ENCODE peak calls at places on chromosome 1, in seven cellular contexts. J is A673, Z is adipocyte, V is neuronal stem cell, S is osteoblast, L is lung, W is esophagus squamous epithelium. T is an unnamed sample.
A peak's percentile ranks its signal among the peaks of the same experiment; 100 is the strongest.

GRCh38 chr1:20440785-20441200 is 45.2 kb downstream of the CAMK2N1 start:
- DNase-seq in J (peak; percentile 61), Z (peak; percentile 56), V (peak; percentile 46), S (peak; percentile 92), L (peak; percentile 51), W (no peak), T (no peak)

GRCh38 chr1:46303872-46304326 is 401 bp downstream of the UQCRH start:
- DNase-seq in J (no peak), Z (peak; percentile 30), V (peak; percentile 9), S (peak; percentile 78), L (no peak), W (no peak), T (no peak)

GRCh38 chr1:157399984-157400382 is 152.3 kb downstream of the FCRL5 start:
- DNase-seq in J (no peak), Z (no peak), V (no peak), S (no peak), L (no peak), W (no peak), T (no peak)

GRCh38 chr1:9861371-9861770 is 37.6 kb upstream of the CLSTN1 start:
- DNase-seq in J (no peak), Z (no peak), V (no peak), S (no peak), L (no peak), W (no peak), T (no peak)

GRCh38 chr1:5733596-5733995 is 258.6 kb downstream of the NPHP4 start:
- DNase-seq in J (no peak), Z (no peak), V (no peak), S (peak; percentile 15), L (no peak), W (no peak), T (no peak)

GRCh38 chr1:7760245-7760644 is 10.9 kb upstream of the VAMP3 start:
- DNase-seq in J (no peak), Z (no peak), V (no peak), S (no peak), L (no peak), W (no peak), T (no peak)

GRCh38 chr1:181122227-181122626 is 33.7 kb downstream of the IER5 start:
- DNase-seq in J (no peak), Z (no peak), V (no peak), S (no peak), L (no peak), W (no peak), T (no peak)

GRCh38 chr1:156487862-156488261 is 12.7 kb downstream of the MEF2D start:
- DNase-seq in J (no peak), Z (no peak), V (no peak), S (no peak), L (no peak), W (no peak), T (no peak)

GRCh38 chr1:171869097-171869496 is 27.8 kb downstream of the DNM3 start:
- DNase-seq in J (no peak), Z (peak; percentile 35), V (no peak), S (no peak), L (no peak), W (no peak), T (no peak)

GRCh38 chr1:29124366-29125236 is 898 bp upstream of the TMEM200B start:
- DNase-seq in J (peak; percentile 81), Z (peak; percentile 95), V (peak; percentile 74), S (peak; percentile 100), L (peak; percentile 59), W (no peak), T (peak; percentile 28)
- H3K9me3 ChIP-seq in J (no peaks in the 10 kb centered on the region), Z (no peaks in the 10 kb centered on the region), V (no peaks in the 10 kb centered on the region), S (no peaks in the 10 kb centered on the region), L (no peaks in the 10 kb centered on the region), W (no peaks in the 10 kb centered on the region), T (no peaks in the 10 kb centered on the region)

DNA sequence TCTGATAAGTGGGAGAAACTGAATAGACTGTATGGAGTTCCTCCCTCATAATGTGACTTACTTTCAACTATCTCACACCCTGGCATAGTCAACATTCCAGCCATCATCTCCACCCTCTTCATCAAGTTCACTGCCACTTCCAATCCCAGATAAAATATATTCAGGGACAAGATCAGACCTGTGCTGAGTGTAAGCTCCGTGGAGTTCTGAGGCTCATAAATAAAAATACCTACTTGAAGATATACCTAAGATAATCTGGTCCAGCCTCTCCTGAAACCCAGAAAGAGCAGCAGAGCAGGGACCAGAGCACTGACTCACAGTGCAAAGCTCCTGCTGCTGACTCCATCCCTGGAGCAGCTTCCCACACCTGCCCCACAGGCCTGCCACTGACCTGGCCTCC is 1.7 kb upstream of the LCE7A start:
- DNase-seq in J (no peak), Z (no peak), V (no peak), S (no peak), L (no peak), W (no peak), T (no peak)
- H3K9me3 ChIP-seq in J (no peaks in the 10 kb centered on the region), Z (no peaks in the 10 kb centered on the region), V (peaks cover 11% of the 10 kb centered on the region), S (no peaks in the 10 kb centered on the region), L (peaks cover 3% of the 10 kb centered on the region), W (no peaks in the 10 kb centered on the region), T (no peaks in the 10 kb centered on the region)

GRCh38 chr1:152745765-152746444 is 11.9 kb upstream of the KPRP start:
- DNase-seq in J (no peak), Z (no peak), V (no peak), S (no peak), L (no peak), W (no peak), T (no peak)
- H3K9me3 ChIP-seq in J (no peaks in the 10 kb centered on the region), Z (no peaks in the 10 kb centered on the region), V (peaks cover 29% of the 10 kb centered on the region), S (no peaks in the 10 kb centered on the region), L (no peaks in the 10 kb centered on the region), W (no peaks in the 10 kb centered on the region), T (no peaks in the 10 kb centered on the region)

GRCh38 chr1:2907051-2907450 is 105.6 kb upstream of the TTC34 start:
- DNase-seq in J (no peak), Z (no peak), V (no peak), S (no peak), L (no peak), W (no peak), T (no peak)

GRCh38 chr1:2908081-2908480 is 106.6 kb upstream of the TTC34 start:
- DNase-seq in J (no peak), Z (no peak), V (no peak), S (no peak), L (no peak), W (no peak), T (no peak)

GRCh38 chr1:2910211-2910610 is 108.7 kb upstream of the TTC34 start:
- DNase-seq in J (no peak), Z (no peak), V (no peak), S (no peak), L (no peak), W (no peak), T (no peak)

GRCh38 chr1:2909797-2910196 is 108.3 kb upstream of the TTC34 start:
- DNase-seq in J (no peak), Z (no peak), V (no peak), S (no peak), L (no peak), W (no peak), T (no peak)

GRCh38 chr1:2908561-2908960 is 107.1 kb upstream of the TTC34 start:
- DNase-seq in J (no peak), Z (no peak), V (no peak), S (no peak), L (no peak), W (no peak), T (no peak)
- H3K9me3 ChIP-seq in J (no peaks in the 10 kb centered on the region), Z (no peaks in the 10 kb centered on the region), V (no peaks in the 10 kb centered on the region), S (no peaks in the 10 kb centered on the region), L (no peaks in the 10 kb centered on the region), W (no peaks in the 10 kb centered on the region), T (no peaks in the 10 kb centered on the region)

GRCh38 chr1:239987103-239987745 is 104.5 kb upstream of the FMN2 start:
- DNase-seq in J (peak; percentile 6), Z (peak; percentile 81), V (no peak), S (no peak), L (no peak), W (no peak), T (no peak)

GRCh38 chr1:239989990-239990389 is 101.7 kb upstream of the FMN2 start:
- DNase-seq in J (no peak), Z (no peak), V (no peak), S (no peak), L (no peak), W (no peak), T (no peak)

GRCh38 chr1:239979469-239979868 is 112.2 kb upstream of the FMN2 start:
- DNase-seq in J (no peak), Z (no peak), V (no peak), S (no peak), L (no peak), W (no peak), T (no peak)

GRCh38 chr1:239982762-239983161 is 108.9 kb upstream of the FMN2 start:
- DNase-seq in J (no peak), Z (peak; percentile 7), V (no peak), S (no peak), L (no peak), W (no peak), T (no peak)

DNA sequence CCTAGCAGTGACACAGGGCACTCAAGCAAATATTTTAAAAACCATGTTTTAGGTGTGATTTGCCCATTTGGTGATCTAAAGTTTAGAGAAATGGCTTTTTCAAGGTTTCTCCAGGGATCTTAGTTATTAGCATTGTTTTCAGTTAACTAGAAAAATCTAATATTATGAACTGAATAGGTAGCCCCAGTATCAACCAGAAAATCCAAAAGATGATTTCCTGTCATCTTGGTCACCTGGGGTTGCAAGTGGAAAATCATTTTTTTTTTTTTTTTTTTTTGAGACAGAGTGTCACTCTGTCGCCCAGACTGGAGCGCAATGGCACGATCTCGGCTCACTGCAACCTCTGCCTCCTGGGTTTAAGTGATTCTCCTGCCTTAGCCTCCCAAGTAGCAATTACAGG is 106.6 kb upstream of the FMN2 start:
- DNase-seq in J (no peak), Z (no peak), V (no peak), S (no peak), L (no peak), W (no peak), T (no peak)
- H3K9me3 ChIP-seq in J (no peaks in the 10 kb centered on the region), Z (peaks cover 3% of the 10 kb centered on the region), V (peaks cover 7% of the 10 kb centered on the region), S (no peaks in the 10 kb centered on the region), L (peaks cover 5% of the 10 kb centered on the region), W (peaks cover 13% of the 10 kb centered on the region), T (peaks cover 8% of the 10 kb centered on the region)

GRCh38 chr1:83545450-83545849 is 453.5 kb downstream of the TTLL7 start:
- DNase-seq in J (peak; percentile 49), Z (no peak), V (no peak), S (no peak), L (no peak), W (no peak), T (no peak)
- H3K9me3 ChIP-seq in J (no peaks in the 10 kb centered on the region), Z (no peaks in the 10 kb centered on the region), V (no peaks in the 10 kb centered on the region), S (no peaks in the 10 kb centered on the region), L (peaks cover 2% of the 10 kb centered on the region), W (no peaks in the 10 kb centered on the region), T (no peaks in the 10 kb centered on the region)

DNA sequence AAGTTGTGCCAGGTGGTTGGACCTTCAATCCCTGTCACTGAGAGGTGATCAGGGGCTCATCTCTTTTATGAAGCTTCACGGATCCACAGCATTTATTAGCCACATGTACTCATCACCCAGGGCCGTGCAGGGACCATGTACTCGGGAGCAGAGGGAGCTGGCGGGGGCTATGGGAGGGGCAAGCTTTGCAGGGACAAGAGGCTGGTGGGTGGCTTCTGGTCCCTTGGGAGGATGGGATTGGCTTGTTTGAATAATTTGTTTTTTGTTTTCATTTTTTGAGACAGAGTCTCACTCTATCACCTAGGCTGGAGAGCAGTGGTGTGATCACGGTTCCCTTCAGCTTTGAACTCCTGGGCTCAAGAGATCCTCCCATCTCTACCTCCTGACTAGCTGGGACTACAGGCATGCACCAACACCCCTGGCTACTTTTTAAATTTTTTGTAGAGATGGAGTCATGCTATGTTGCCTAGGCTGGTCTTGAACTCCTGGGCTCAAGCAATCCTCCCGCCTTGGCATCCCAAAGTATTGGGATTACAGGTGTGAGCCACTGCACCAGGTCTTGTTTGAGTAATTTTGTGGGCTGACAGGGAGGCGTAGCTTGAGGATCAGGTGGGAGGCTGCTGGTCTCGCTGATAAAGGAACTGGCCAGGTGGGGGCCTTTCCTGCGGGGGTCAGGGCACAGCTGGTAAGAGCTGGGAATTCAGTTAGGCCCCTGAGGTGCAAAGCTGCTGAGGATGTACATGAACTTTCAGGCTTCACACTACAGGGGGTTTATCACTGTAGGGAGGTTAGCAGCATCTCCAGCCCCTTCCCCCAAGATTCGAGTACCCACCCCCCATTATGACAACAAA is 308.0 kb upstream of the C1orf174 start:
- DNase-seq in J (no peak), Z (no peak), V (no peak), S (no peak), L (peak; percentile 18), W (no peak), T (no peak)
- H3K9me3 ChIP-seq in J (no peaks in the 10 kb centered on the region), Z (peaks cover 10% of the 10 kb centered on the region), V (peaks cover 4% of the 10 kb centered on the region), S (peaks cover 3% of the 10 kb centered on the region), L (peaks cover 22% of the 10 kb centered on the region), W (peaks cover 15% of the 10 kb centered on the region), T (no peaks in the 10 kb centered on the region)